ENCODE peak calls at places on chromosomes 13 and 19, in ten cellular contexts. Y is IMR-90, O is heart left ventricle, E is endothelial cell of umbilical vein, A is gastrocnemius medialis, K is suprapubic skin, S is ovary, P is spleen, F is uterus, X is H1. W is an unnamed sample.

GRCh38 chr13:25468330-25469178 is 96.8 kb downstream of the ATP8A2 start:
- DNase-seq in Y (no peak), O (no peak), E (no peak), A (no peak), K (no peak), S (no peak), P (no peak), F (no peak), X (peak), W (no peak)

GRCh38 chr13:110869805-110870706 is 44.8 kb downstream of the ANKRD10 start:
- DNase-seq in Y (peak), O (peak), E (peak), A (peak), K (peak), S (peak), P (peak), F (peak), X (peak), W (peak)

GRCh38 chr13:94419304-94419943 is 60.1 kb downstream of the DCT start:
- DNase-seq in Y (peak), O (no peak), E (peak), A (no peak), K (no peak), S (no peak), P (no peak), F (no peak), X (no peak), W (no peak)

GRCh38 chr13:65653548-65654078 is 1576.5 kb downstream of the PCDH9 start:
- DNase-seq in Y (no peak), O (no peak), E (no peak), A (no peak), K (no peak), S (no peak), P (no peak), F (no peak), X (no peak), W (no peak)

GRCh38 chr13:110616103-110617101 is 1.1 kb downstream of the NAXD start:
- DNase-seq in Y (peak), O (peak), E (peak), A (peak), K (no peak), S (peak), P (peak), F (no peak), X (peak), W (no peak)

GRCh38 chr13:26227396-26227971 is 5.4 kb upstream of the RNF6 start:
- DNase-seq in Y (no peak), O (no peak), E (no peak), A (no peak), K (no peak), S (no peak), P (no peak), F (no peak), X (no peak), W (no peak)

GRCh38 chr13:80955487-80955886 is 614.6 kb upstream of the SPRY2 start:
- DNase-seq in Y (no peak), O (no peak), E (peak), A (no peak), K (no peak), S (no peak), P (no peak), F (no peak), X (no peak), W (no peak)

GRCh38 chr13:106961219-106961618 is 393.3 kb upstream of the ARGLU1 start:
- DNase-seq in Y (no peak), O (no peak), E (no peak), A (no peak), K (no peak), S (no peak), P (no peak), F (no peak), X (no peak), W (no peak)

GRCh38 chr19:46678110-46678732 is 17.2 kb upstream of the DACT3 start:
- DNase-seq in Y (no peak), O (no peak), E (peak), A (no peak), K (no peak), S (no peak), P (peak), F (no peak), X (peak), W (no peak)

GRCh38 chr13:95020298-95020987 is 280.8 kb downstream of the ABCC4 start:
- DNase-seq in Y (no peak), O (no peak), E (no peak), A (no peak), K (no peak), S (no peak), P (no peak), F (no peak), X (no peak), W (no peak)

GRCh38 chr13:47409778-47410177 is 512.9 kb upstream of the HTR2A start:
- DNase-seq in Y (no peak), O (no peak), E (no peak), A (no peak), K (no peak), S (no peak), P (no peak), F (no peak), X (no peak), W (no peak)

GRCh38 chr13:34847751-34848150 is 94.3 kb upstream of the NBEA start:
- DNase-seq in Y (no peak), O (no peak), E (no peak), A (no peak), K (no peak), S (no peak), P (no peak), F (no peak), X (no peak), W (no peak)

GRCh38 chr13:105346141-105346766 is 1189.2 kb downstream of the EFNB2 start:
- DNase-seq in Y (peak), O (no peak), E (peak), A (no peak), K (no peak), S (no peak), P (no peak), F (no peak), X (no peak), W (no peak)

GRCh38 chr13:43132228-43132627 is 108.8 kb downstream of the DNAJC15 start:
- DNase-seq in Y (peak), O (no peak), E (peak), A (no peak), K (no peak), S (no peak), P (no peak), F (no peak), X (no peak), W (no peak)

GRCh38 chr13:110533771-110534670 is 27.5 kb downstream of the RAB20 start:
- DNase-seq in Y (no peak), O (no peak), E (no peak), A (no peak), K (no peak), S (no peak), P (no peak), F (no peak), X (no peak), W (no peak)

GRCh38 chr13:113407531-113408393 is 43.8 kb upstream of the GRTP1 start:
- DNase-seq in Y (no peak), O (no peak), E (no peak), A (no peak), K (peak), S (no peak), P (peak), F (no peak), X (no peak), W (no peak)

GRCh38 chr13:24878340-24878739 is 114.4 kb downstream of the RNF17 start:
- DNase-seq in Y (no peak), O (no peak), E (no peak), A (no peak), K (no peak), S (no peak), P (no peak), F (no peak), X (no peak), W (no peak)

GRCh38 chr19:46753420-46754155 is 7.3 kb upstream of the STRN4 start:
- DNase-seq in Y (no peak), O (no peak), E (peak), A (no peak), K (no peak), S (no peak), P (peak), F (peak), X (peak), W (no peak)

GRCh38 chr13:30111810-30112209 is 195.5 kb downstream of the KATNAL1 start:
- DNase-seq in Y (no peak), O (no peak), E (no peak), A (no peak), K (no peak), S (no peak), P (no peak), F (no peak), X (no peak), W (no peak)

GRCh38 chr13:38180670-38181069 is 169.0 kb upstream of the UFM1 start:
- DNase-seq in Y (no peak), O (no peak), E (no peak), A (no peak), K (no peak), S (no peak), P (no peak), F (no peak), X (no peak), W (no peak)

GRCh38 chr13:106401081-106401480 is 134.4 kb downstream of the EFNB2 start:
- DNase-seq in Y (no peak), O (no peak), E (peak), A (no peak), K (no peak), S (no peak), P (no peak), F (no peak), X (no peak), W (no peak)

GRCh38 chr19:14072535-14073231 is at the start of gene MISP3:
- DNase-seq in Y (no peak), O (peak), E (peak), A (no peak), K (no peak), S (no peak), P (peak), F (no peak), X (no peak), W (peak)

GRCh38 chr19:43651758-43652545 is 12.3 kb upstream of the CADM4 start:
- DNase-seq in Y (peak), O (peak), E (peak), A (peak), K (no peak), S (peak), P (no peak), F (peak), X (peak), W (no peak)

GRCh38 chr13:35139591-35139990 is 197.5 kb downstream of the NBEA start:
- DNase-seq in Y (peak), O (no peak), E (peak), A (no peak), K (no peak), S (no peak), P (no peak), F (no peak), X (no peak), W (no peak)

GRCh38 chr19:13029893-13030292 is 34.6 kb downstream of the NFIX start:
- DNase-seq in Y (no peak), O (peak), E (peak), A (no peak), K (no peak), S (no peak), P (no peak), F (no peak), X (peak), W (no peak)

GRCh38 chr13:53206455-53206854 is 177.8 kb downstream of the OLFM4 start:
- DNase-seq in Y (no peak), O (no peak), E (no peak), A (no peak), K (no peak), S (no peak), P (no peak), F (no peak), X (no peak), W (no peak)

GRCh38 chr13:110323172-110323851 is 16.2 kb downstream of the COL4A2 start:
- DNase-seq in Y (peak), O (no peak), E (no peak), A (no peak), K (no peak), S (no peak), P (no peak), F (peak), X (no peak), W (peak)

GRCh38 chr19:10132848-10133350 is 13.2 kb upstream of the EIF3G start:
- DNase-seq in Y (no peak), O (no peak), E (no peak), A (no peak), K (no peak), S (no peak), P (no peak), F (no peak), X (no peak), W (no peak)

GRCh38 chr13:30708541-30708940 is 26.8 kb upstream of the ALOX5AP start:
- DNase-seq in Y (peak), O (no peak), E (peak), A (no peak), K (no peak), S (no peak), P (no peak), F (no peak), X (no peak), W (no peak)

GRCh38 chr13:23753523-23753922 is 135.7 kb downstream of the MIPEP start:
- DNase-seq in Y (peak), O (no peak), E (no peak), A (no peak), K (no peak), S (no peak), P (no peak), F (no peak), X (no peak), W (no peak)

GRCh38 chr19:14563989-14564650 is 7.7 kb downstream of the NDUFB7 start:
- DNase-seq in Y (no peak), O (no peak), E (no peak), A (peak), K (peak), S (no peak), P (no peak), F (no peak), X (peak), W (no peak)

GRCh38 chr19:4452230-4452990 is 5.2 kb downstream of the UBXN6 start:
- DNase-seq in Y (no peak), O (no peak), E (no peak), A (no peak), K (no peak), S (no peak), P (no peak), F (no peak), X (no peak), W (no peak)
- TF ChIP-seq POLR2A in Y (no peak), O (no peak), E (no peak), A (no peak), K (no peak), S (no peak), P (no peak), F (no peak), X (no peak), W (no peak)

DNA sequence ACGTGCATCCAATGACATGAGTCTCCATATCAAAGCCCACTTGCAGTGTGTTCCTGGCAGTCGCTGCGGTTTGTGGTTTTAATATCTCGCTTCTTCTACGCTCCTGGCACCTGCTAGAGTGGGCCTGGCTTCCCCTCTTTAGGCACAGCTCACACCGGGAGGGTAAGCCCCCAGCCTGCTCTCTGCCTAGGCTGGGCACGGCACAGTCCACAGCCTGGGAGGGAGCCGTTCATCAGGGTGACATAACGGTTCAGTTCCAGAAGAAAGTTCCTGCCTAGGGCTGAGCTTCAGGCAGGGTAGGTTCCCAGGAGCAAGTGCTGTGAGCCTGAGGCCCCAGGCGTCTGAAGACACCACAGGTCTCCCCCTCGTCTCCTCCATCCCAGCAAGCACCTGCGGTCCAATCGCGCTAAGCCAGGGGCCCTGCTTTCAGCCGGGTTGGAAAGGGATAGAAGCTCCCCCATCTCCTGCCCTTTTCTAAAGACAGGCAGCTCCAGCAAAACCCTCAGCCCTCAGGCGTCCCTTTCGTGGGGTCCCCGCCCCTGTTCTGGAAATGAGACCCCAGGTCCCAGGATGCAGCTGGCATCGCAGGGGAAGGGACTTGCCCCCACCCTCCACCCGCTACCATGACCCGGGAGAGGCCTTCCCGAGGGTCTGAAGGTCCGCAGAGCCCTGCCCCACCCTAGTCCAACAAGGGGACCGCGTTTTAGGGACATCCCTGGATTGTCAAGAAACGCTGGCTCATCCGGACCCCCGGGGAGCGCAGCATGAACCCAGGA is 121.6 kb upstream of the ZNF507 start:
- DNase-seq in Y (no peak), O (no peak), E (no peak), A (no peak), K (no peak), S (no peak), P (no peak), F (no peak), X (no peak), W (peak)
- H3K4me3 ChIP-seq in Y (no peak), O (no peak), E (no peak), A (peak), K (peak), S (no peak), P (no peak), F (no peak), X (peak), W (no peak)

GRCh38 chr19:5864725-5865486 is 5.4 kb downstream of the FUT5 start:
- DNase-seq in Y (no peak), O (no peak), E (no peak), A (no peak), K (no peak), S (no peak), P (no peak), F (no peak), X (no peak), W (no peak)
- TF ChIP-seq CTCF in Y (peak), O (no peak), E (no peak), A (no peak), K (peak), S (no peak), P (no peak), F (peak), X (peak), W (no peak)

DNA sequence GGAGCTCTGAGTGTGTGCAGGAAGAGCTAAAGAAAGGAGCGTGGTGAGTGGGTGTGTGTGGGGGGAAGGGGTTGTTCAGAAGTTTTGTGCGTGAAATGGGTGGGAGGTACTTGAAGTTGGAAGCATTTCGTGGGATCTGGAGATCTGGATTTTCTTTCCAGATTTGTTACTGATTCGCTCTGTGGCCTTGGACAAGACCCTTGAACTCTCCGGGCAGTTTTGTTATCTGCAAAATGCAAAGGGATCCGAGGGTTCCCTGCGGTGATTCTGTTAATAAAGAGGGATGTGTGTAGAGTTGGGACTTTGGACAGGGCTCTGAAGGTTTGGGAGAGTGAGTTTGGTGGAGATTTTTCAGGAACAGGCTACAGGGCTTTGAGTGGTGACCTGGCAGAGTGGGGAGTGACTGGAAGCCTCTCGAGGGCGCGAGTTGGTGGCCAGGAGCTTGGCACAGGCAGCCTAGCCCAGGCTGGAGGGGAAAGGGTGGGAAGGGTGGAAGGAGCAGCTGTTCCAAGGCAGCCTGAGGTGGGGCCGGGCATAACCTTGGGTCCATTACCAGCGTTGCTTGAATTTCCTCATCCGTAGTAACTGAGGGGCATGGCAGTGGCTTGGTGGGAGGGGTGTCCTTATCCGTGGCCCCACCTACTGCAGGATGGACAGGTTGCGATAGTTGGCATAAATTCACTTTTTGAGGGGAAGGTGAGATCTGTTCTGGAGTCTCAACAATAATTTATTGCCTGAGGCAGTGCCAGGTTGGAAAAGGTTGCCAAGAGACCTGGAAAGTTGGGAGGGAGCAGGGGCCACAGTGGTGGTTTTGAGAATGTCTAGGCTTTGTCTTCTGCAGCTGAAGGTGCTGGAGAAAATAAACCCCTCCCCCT is 2.1 kb downstream of the ACTN4 start:
- DNase-seq in Y (no peak), O (no peak), E (peak), A (no peak), K (no peak), S (no peak), P (peak), F (peak), X (no peak), W (no peak)
- TF ChIP-seq POLR2A in Y (no peak), O (no peak), E (peak), A (peak), K (no peak), S (no peak), P (no peak), F (peak), X (no peak), W (no peak)

GRCh38 chr19:18562086-18562485 is 4.4 kb downstream of the KXD1 start:
- DNase-seq in Y (no peak), O (peak), E (peak), A (no peak), K (no peak), S (no peak), P (no peak), F (no peak), X (no peak), W (no peak)

GRCh38 chr19:18558595-18558994 is 925 bp downstream of the KXD1 start:
- DNase-seq in Y (no peak), O (no peak), E (peak), A (no peak), K (no peak), S (no peak), P (no peak), F (no peak), X (no peak), W (no peak)

GRCh38 chr19:18557474-18558201 is at the start of gene KXD1:
- DNase-seq in Y (peak), O (peak), E (peak), A (peak), K (peak), S (peak), P (peak), F (peak), X (peak), W (peak)

GRCh38 chr19:18558202-18558555 is 509 bp downstream of the KXD1 start:
- DNase-seq in Y (no peak), O (no peak), E (no peak), A (no peak), K (no peak), S (no peak), P (no peak), F (no peak), X (no peak), W (no peak)

GRCh38 chr19:18559685-18560084 is 2.0 kb downstream of the KXD1 start:
- DNase-seq in Y (no peak), O (no peak), E (no peak), A (no peak), K (no peak), S (no peak), P (no peak), F (no peak), X (no peak), W (no peak)
- H3K4me3 ChIP-seq in Y (no peak), O (no peak), E (no peak), A (no peak), K (no peak), S (no peak), P (no peak), F (no peak), X (no peak), W (no peak)

GRCh38 chr13:44816701-44817684 is 172.3 kb downstream of the NUFIP1 start:
- DNase-seq in Y (peak), O (no peak), E (peak), A (no peak), K (no peak), S (no peak), P (no peak), F (no peak), X (no peak), W (no peak)

GRCh38 chr13:44819762-44820161 is 169.5 kb downstream of the NUFIP1 start:
- DNase-seq in Y (peak), O (no peak), E (no peak), A (no peak), K (no peak), S (no peak), P (no peak), F (no peak), X (no peak), W (no peak)

GRCh38 chr13:44818016-44818415 is 171.3 kb downstream of the NUFIP1 start:
- DNase-seq in Y (no peak), O (no peak), E (no peak), A (no peak), K (no peak), S (no peak), P (no peak), F (no peak), X (no peak), W (no peak)

GRCh38 chr13:44819245-44819644 is 170.0 kb downstream of the NUFIP1 start:
- DNase-seq in Y (peak), O (no peak), E (peak), A (no peak), K (no peak), S (no peak), P (no peak), F (no peak), X (no peak), W (no peak)

DNA sequence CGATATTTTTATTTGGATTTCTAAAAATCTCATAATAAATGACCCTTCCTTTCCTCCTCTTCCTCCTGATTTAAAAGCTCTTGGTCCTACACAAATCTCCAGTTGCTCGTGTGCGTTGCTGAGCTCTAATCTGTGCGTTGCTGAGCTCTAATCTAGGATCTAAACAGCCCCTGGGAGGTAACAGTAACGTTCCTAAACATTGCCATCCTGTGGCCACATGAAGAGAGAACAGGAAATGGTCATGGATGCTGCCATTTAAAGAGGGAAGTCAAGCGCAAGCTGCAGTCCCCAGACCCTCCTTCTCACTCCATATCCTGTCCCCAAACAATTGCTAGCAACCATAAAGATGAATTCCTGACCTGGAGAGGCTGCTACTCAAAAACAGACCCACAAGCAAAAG is 170.8 kb downstream of the NUFIP1 start:
- DNase-seq in Y (peak), O (no peak), E (no peak), A (no peak), K (no peak), S (no peak), P (no peak), F (no peak), X (no peak), W (no peak)
- TF ChIP-seq CTCF in Y (peak), O (no peak), E (no peak), A (no peak), K (no peak), S (no peak), P (no peak), F (no peak), X (no peak), W (no peak)